ENCODE peak calls at places on chromosomes 3 and 15, in five cellular contexts. P is tibial artery, L is A549, O is brain microvascular endothelial cell, C is HCT116. V is an unnamed sample.

GRCh38 chr3:15375461-15376000 is 43.1 kb upstream of the SH3BP5 start:
- DNase-seq in P (no peak), L (no peak), O (no peak), C (no peak), V (no peak)

GRCh38 chr3:56323986-56324420 is 144.3 kb downstream of the ERC2 start:
- DNase-seq in P (peak), L (no peak), O (peak), C (no peak), V (no peak)

GRCh38 chr15:81002254-81003022 is 1.7 kb downstream of the TLNRD1 start:
- DNase-seq in P (no peak), L (no peak), O (no peak), C (no peak), V (no peak)

GRCh38 chr3:114155370-114155821 is 23.5 kb downstream of the DRD3 start:
- DNase-seq in P (no peak), L (peak), O (peak), C (peak), V (no peak)

GRCh38 chr15:64507293-64507802 is 47.0 kb downstream of the ZNF609 start:
- DNase-seq in P (peak), L (no peak), O (peak), C (no peak), V (no peak)

GRCh38 chr3:177947901-177948300 is 588.3 kb upstream of the KCNMB2 start:
- DNase-seq in P (no peak), L (no peak), O (no peak), C (no peak), V (no peak)

GRCh38 chr15:69107025-69107620 is 53.3 kb upstream of the GLCE start:
- DNase-seq in P (no peak), L (no peak), O (no peak), C (no peak), V (no peak)

GRCh38 chr3:7709383-7710082 is 792.1 kb upstream of the LMCD1 start:
- DNase-seq in P (no peak), L (no peak), O (no peak), C (peak), V (no peak)

GRCh38 chr3:4850928-4851265 is 128.3 kb upstream of the BHLHE40 start:
- DNase-seq in P (no peak), L (no peak), O (no peak), C (no peak), V (no peak)

GRCh38 chr3:38003371-38003816 is 12.8 kb downstream of the VILL start:
- DNase-seq in P (peak), L (peak), O (peak), C (no peak), V (no peak)

GRCh38 chr3:72245183-72245811 is 460.3 kb upstream of the PROK2 start:
- DNase-seq in P (peak), L (no peak), O (no peak), C (no peak), V (peak)

GRCh38 chr3:113404637-113405036 is 36.7 kb downstream of the CFAP44 start:
- DNase-seq in P (no peak), L (no peak), O (no peak), C (no peak), V (no peak)

GRCh38 chr3:128338536-128339400 is 127.9 kb downstream of the DNAJB8 start:
- DNase-seq in P (no peak), L (no peak), O (no peak), C (no peak), V (no peak)

GRCh38 chr3:4753073-4753691 is 226.1 kb upstream of the BHLHE40 start:
- DNase-seq in P (no peak), L (no peak), O (no peak), C (no peak), V (no peak)

GRCh38 chr15:69604050-69604378 is 151.4 kb downstream of the RPLP1 start:
- DNase-seq in P (no peak), L (no peak), O (no peak), C (peak), V (no peak)

GRCh38 chr3:155934215-155934614 is 63.8 kb downstream of the GMPS start:
- DNase-seq in P (no peak), L (no peak), O (no peak), C (no peak), V (no peak)

GRCh38 chr15:90547545-90547944 is 17.8 kb downstream of the CRTC3 start:
- DNase-seq in P (no peak), L (no peak), O (no peak), C (no peak), V (no peak)
- H3K27ac ChIP-seq in P (no peak), L (no peak), O (no peak), C (no peak), V (no peak)

GRCh38 chr3:161371441-161372320 is at the start of gene SPTSSB:
- DNase-seq in P (no peak), L (peak), O (peak), C (peak), V (no peak)
- H3K4me3 ChIP-seq in P (peak), L (peak), O (peak), C (peak), V (peak)

GRCh38 chr3:152547153-152547552 is 278.4 kb downstream of the MBNL1 start:
- DNase-seq in P (no peak), L (no peak), O (no peak), C (no peak), V (no peak)
- TF ChIP-seq CTCF in P (no peak), L (no peak), O (no peak), C (no peak), V (no peak)

DNA sequence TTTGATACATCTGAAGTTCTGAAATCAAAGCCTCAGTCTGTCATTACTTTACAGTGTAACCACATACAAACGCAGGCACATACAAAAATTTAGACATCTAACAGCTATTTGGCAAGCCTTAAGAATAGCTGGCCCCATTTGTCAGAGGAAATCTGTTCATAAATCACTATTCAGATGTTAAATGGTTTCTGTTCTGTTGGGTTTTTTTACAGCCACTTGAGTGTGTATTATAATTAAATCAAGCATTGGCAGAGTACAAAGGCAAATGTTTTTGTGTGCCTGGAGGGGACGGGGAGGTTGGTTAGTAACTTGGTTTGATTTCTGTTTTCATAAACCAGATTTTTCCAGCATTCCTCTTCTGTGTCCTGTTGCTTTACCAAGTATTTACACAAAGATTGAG is 24.1 kb downstream of the PIGB start:
- DNase-seq in P (no peak), L (no peak), O (no peak), C (no peak), V (no peak)
- H3K27ac ChIP-seq in P (peak), L (no peak), O (no peak), C (no peak), V (peak)

GRCh38 chr3:48465531-48466378 is 19.2 kb downstream of the ATRIP start:
- DNase-seq in P (peak), L (peak), O (peak), C (peak), V (peak)

GRCh38 chr3:48466386-48467109 is 20.0 kb downstream of the ATRIP start:
- DNase-seq in P (no peak), L (no peak), O (no peak), C (no peak), V (no peak)

GRCh38 chr3:48468329-48468731 is 21.8 kb downstream of the ATRIP start:
- DNase-seq in P (no peak), L (no peak), O (no peak), C (no peak), V (no peak)

GRCh38 chr3:48467473-48468267 is 21.1 kb downstream of the ATRIP start:
- DNase-seq in P (no peak), L (no peak), O (no peak), C (no peak), V (no peak)

DNA sequence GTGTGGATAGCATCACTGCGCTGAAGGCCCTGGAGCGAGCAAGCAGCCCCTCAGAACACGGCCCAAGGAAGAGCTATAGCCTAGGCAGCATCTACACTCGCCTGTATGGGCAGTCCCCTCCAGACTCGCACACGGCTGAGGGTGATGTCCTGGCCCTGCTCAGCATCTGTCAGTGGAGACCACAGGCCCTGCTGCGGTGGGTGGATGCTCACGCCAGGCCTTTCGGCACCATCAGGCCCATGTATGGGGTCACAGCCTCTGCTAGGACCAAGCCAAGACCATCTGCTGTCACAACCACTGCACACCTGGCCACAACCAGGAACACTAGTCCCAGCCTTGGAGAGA is 20.5 kb downstream of the ATRIP start:
- DNase-seq in P (no peak), L (no peak), O (no peak), C (no peak), V (no peak)
- H3K4me3 ChIP-seq in P (peak), L (no peak), O (peak), C (peak), V (peak)

V was measured in coronary artery.